ENCODE peak calls at places on chromosomes 12 and 14, in nine cellular contexts. E is SW480; Q is skeletal muscle cell; L is amniotic epithelial cell; H is kidney tubule cell; F is activated CD4-positive, alpha-beta T cell treated with anti-CD3 and anti-CD28 coated beads for 48 hours; B is hepatocyte; J is midbrain; M is naive thymus-derived CD8-positive, alpha-beta T cell. U is an unnamed sample.

GRCh38 chr14:69500096-69500495 is 15.6 kb downstream of the PLEKHD1 start:
- DNase-seq in E (no peak), Q (no peak), L (no peak), H (no peak), F (no peak), B (no peak), J (no peak), M (no peak), U (no peak)

GRCh38 chr12:104303538-104304151 is at the start of gene EID3:
- DNase-seq in E (no peak), Q (peak; percentile 48), L (peak; percentile 75), H (peak; percentile 88), F (peak; percentile 94), B (peak; percentile 91), J (peak; percentile 88), M (peak; percentile 86), U (peak; percentile 94)

GRCh38 chr14:69858801-69859200 is 20.4 kb upstream of the SMOC1 start:
- DNase-seq in E (no peak), Q (no peak), L (no peak), H (no peak), F (no peak), B (no peak), J (no peak), M (no peak), U (no peak)

GRCh38 chr14:92867246-92867925 is 55.6 kb upstream of the CHGA start:
- DNase-seq in E (no peak), Q (no peak), L (no peak), H (no peak), F (no peak), B (no peak), J (no peak), M (no peak), U (no peak)

GRCh38 chr14:94933411-94933964 is 163.6 kb upstream of the GSC start:
- DNase-seq in E (no peak), Q (no peak), L (no peak), H (no peak), F (no peak), B (no peak), J (no peak), M (no peak), U (no peak)

GRCh38 chr12:57343703-57344378 is 87.0 kb downstream of the R3HDM2 start:
- DNase-seq in E (no peak), Q (no peak), L (no peak), H (no peak), F (peak; percentile 37), B (no peak), J (no peak), M (no peak), U (peak; percentile 26)

GRCh38 chr14:91252901-91253794 is 8.6 kb upstream of the GPR68 start:
- DNase-seq in E (no peak), Q (no peak), L (no peak), H (peak; percentile 19), F (peak; percentile 38), B (peak; percentile 61), J (peak; percentile 17), M (no peak), U (peak; percentile 58)

GRCh38 chr14:65770681-65771080 is 358.2 kb downstream of the FUT8 start:
- DNase-seq in E (no peak), Q (no peak), L (no peak), H (no peak), F (no peak), B (no peak), J (no peak), M (no peak), U (no peak)

GRCh38 chr12:4293942-4294505 is 20.5 kb downstream of the CCND2 start:
- DNase-seq in E (no peak), Q (no peak), L (no peak), H (no peak), F (peak; percentile 15), B (no peak), J (no peak), M (peak; percentile 19), U (no peak)

GRCh38 chr14:99649219-99649618 is 4.3 kb downstream of the HHIPL1 start:
- DNase-seq in E (no peak), Q (no peak), L (peak; percentile 67), H (no peak), F (no peak), B (no peak), J (no peak), M (no peak), U (no peak)

GRCh38 chr12:54125950-54126695 is 62.7 kb downstream of the SMUG1 start:
- DNase-seq in E (no peak), Q (no peak), L (no peak), H (peak; percentile 50), F (no peak), B (no peak), J (no peak), M (no peak), U (no peak)

GRCh38 chr14:76181546-76181945 is 29.8 kb downstream of the GPATCH2L start:
- DNase-seq in E (peak; percentile 17), Q (no peak), L (peak; percentile 8), H (peak; percentile 18), F (no peak), B (no peak), J (no peak), M (no peak), U (no peak)

U was measured in activated naive CD8-positive, alpha-beta T cell treated with anti-CD3 and anti-CD28 coated beads for 36 hours.